ENCODE peak calls at places on chromosomes 12 and 14, in four cellular contexts. N is ovary, V is heart right ventricle, B is A673. P is an unnamed sample.
A peak's percentile ranks its signal among the peaks of the same experiment; 100 is the strongest.

GRCh38 chr14:57182760-57183503 is 85.8 kb downstream of the EXOC5 start:
- DNase-seq in B (peak; percentile 76), N (peak; percentile 43), V (no peak), P (no peak)

GRCh38 chr14:36702484-36702883 is 40.8 kb downstream of the PAX9 start:
- DNase-seq in V (no peak), B (no peak), N (no peak), P (no peak)

GRCh38 chr14:77485256-77485655 is 13.4 kb downstream of the ISM2 start:
- DNase-seq in N (no peak), B (no peak), V (no peak), P (no peak)

GRCh38 chr14:58315606-58316005 is 17.3 kb downstream of the ARID4A start:
- DNase-seq in N (no peak), B (no peak), V (no peak), P (no peak)

GRCh38 chr12:7951671-7952070 is 15.7 kb upstream of the SLC2A3 start:
- DNase-seq in V (no peak), N (no peak), B (no peak), P (no peak)

GRCh38 chr12:88960213-88960878 is 380.1 kb upstream of the KITLG start:
- DNase-seq in N (no peak), B (no peak), V (no peak), P (no peak)

GRCh38 chr14:42424501-42424900 is 817.8 kb downstream of the LRFN5 start:
- DNase-seq in N (no peak), V (no peak), B (no peak), P (no peak)

GRCh38 chr14:69956970-69957369 is 77.8 kb downstream of the SMOC1 start:
- DNase-seq in N (no peak), B (no peak), V (no peak), P (no peak)

GRCh38 chr14:23141706-23142467 is 22.8 kb upstream of the CEBPE start:
- DNase-seq in B (peak; percentile 87), V (peak; percentile 73), N (peak; percentile 53), P (no peak)

GRCh38 chr12:14716848-14717444 is 20.5 kb upstream of the GUCY2C start:
- DNase-seq in N (no peak), V (no peak), B (peak; percentile 76), P (no peak)

GRCh38 chr12:47990351-47991105 is 13.7 kb downstream of the COL2A1 start:
- DNase-seq in N (no peak), V (no peak), B (no peak), P (no peak)

GRCh38 chr14:83347874-83348273 is 1814.2 kb upstream of the SEL1L start:
- DNase-seq in B (no peak), V (no peak), N (no peak), P (no peak)

GRCh38 chr12:52019123-52019770 is 12.5 kb downstream of the TAMALIN start:
- DNase-seq in V (no peak), B (no peak), N (no peak), P (no peak)

GRCh38 chr12:94716339-94716738 is 66.0 kb upstream of the TMCC3 start:
- DNase-seq in V (no peak), B (no peak), N (no peak), P (no peak)

GRCh38 chr12:104873374-104873773 is 84.7 kb downstream of the SLC41A2 start:
- DNase-seq in B (no peak), N (no peak), V (no peak), P (no peak)

GRCh38 chr14:101503431-101504095 is 57.7 kb upstream of the DIO3 start:
- DNase-seq in B (no peak), V (no peak), N (peak; percentile 13), P (peak; percentile 59)

GRCh38 chr14:35051796-35052195 is 5.7 kb downstream of the FAM177A1 start:
- DNase-seq in V (no peak), N (no peak), B (no peak), P (no peak)

GRCh38 chr14:54348001-54348611 is 48.7 kb upstream of the CDKN3 start:
- DNase-seq in N (no peak), V (no peak), B (peak; percentile 77), P (no peak)

GRCh38 chr12:131901431-131902331 is 7.3 kb downstream of the ULK1 start:
- DNase-seq in V (peak; percentile 72), N (peak; percentile 37), B (no peak), P (peak; percentile 74)

GRCh38 chr14:39673141-39674133 is 241.2 kb upstream of the FBXO33 start:
- DNase-seq in V (no peak), B (peak; percentile 70), N (no peak), P (no peak)

GRCh38 chr12:10501031-10501430 is 4.7 kb upstream of the EIF2S3B start:
- DNase-seq in B (peak; percentile 3), N (no peak), V (no peak), P (no peak)

GRCh38 chr12:42705863-42706262 is 116.3 kb upstream of the PRICKLE1 start:
- DNase-seq in B (no peak), V (peak; percentile 57), N (peak; percentile 73), P (peak; percentile 69)

DNA sequence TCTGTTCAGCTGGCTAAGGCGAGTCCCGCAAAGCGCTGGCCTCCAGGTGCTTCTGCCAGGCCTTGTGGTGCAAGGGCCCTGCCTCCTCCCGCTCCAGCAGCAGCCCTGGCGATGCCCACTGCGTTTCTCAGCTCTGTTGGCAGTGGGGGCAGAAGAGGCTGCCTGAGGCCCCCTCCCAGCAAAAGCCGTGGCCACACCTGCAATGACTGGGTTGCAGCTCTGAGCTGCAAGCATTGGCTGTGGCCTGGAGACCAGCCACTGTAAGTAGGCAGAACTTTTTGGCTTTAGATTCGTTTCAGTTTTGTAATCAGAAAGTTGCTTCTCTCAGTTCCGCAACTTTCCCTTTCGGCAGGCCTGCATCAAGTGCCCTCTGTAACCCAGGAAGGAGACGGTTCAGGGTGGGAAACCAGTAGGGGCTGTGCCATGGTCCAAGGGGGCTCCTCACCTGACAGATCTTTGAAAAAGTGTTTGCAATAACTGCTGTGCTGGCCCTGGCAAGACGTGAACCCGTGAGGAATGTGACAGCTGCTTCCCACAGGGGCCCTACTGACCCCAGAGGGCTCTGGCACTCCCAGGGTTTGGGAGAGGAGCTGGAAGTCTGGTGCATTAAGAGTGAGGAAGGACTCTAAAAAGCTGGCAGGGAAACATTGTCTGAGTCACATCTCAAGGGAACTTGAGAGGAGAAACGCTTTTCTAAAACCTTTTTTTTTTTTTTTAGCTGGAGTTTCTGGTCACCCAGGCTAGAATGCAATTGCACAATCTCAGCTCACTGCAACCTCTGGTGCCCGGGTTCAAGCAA is 54.5 kb upstream of the MAX start:
- DNase-seq in N (peak; percentile 55), V (peak; percentile 28), B (no peak), P (no peak)
- H3K4me3 ChIP-seq in N (no peak overlapping the region), V (no peak overlapping the region), B (no peak overlapping the region), P (no peak overlapping the region)

GRCh38 chr12:31201382-31201781 is 124.6 kb downstream of the SINHCAF start:
- DNase-seq in N (no peak), V (no peak), B (no peak), P (no peak)

GRCh38 chr12:31206038-31206670 is 119.8 kb downstream of the SINHCAF start:
- DNase-seq in V (no peak), N (no peak), B (peak; percentile 39), P (no peak)

GRCh38 chr12:31203261-31203660 is 122.7 kb downstream of the SINHCAF start:
- DNase-seq in N (no peak), V (no peak), B (no peak), P (no peak)

GRCh38 chr12:31207799-31208465 is 118.0 kb downstream of the SINHCAF start:
- DNase-seq in N (no peak), V (no peak), B (no peak), P (no peak)

DNA sequence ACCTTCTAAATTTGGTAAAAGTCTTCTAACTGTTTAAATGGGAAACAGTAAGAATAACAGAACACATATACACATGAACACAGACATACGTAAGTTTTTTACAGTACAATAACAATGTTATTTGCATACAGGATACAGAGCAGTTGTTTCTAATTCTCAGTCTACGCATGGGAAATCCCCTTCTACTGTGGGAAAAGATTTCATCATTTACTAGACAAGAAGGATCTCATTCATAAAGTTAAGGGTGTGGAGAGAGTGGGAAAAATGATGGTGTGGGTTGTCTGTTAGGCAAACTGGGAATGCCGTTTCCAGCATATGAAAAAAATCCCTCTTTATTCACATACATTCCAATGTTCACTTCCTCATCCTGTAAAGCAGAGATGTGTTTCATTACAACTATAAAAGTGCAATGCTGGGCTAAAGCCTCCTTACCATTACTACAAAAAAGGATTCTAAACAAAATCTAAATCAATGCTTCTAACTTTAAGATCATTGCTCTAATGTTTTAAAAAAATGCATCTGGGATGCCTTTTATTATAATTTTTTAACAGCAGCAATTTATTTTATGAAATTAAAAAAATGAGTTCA is 120.9 kb downstream of the SINHCAF start:
- DNase-seq in V (no peak), B (no peak), N (no peak), P (no peak)
- H3K27ac ChIP-seq in V (no peak overlapping the region), B (no peak overlapping the region), N (no peak overlapping the region), P (no peak overlapping the region)

GRCh38 chr12:53254816-53255545 is 13.1 kb upstream of the ESPL1 start:
- DNase-seq in N (no peak), V (no peak), B (no peak), P (no peak)

GRCh38 chr12:53255993-53256392 is 12.1 kb upstream of the ESPL1 start:
- DNase-seq in B (no peak), V (no peak), N (no peak), P (no peak)

GRCh38 chr12:53253298-53253697 is 14.8 kb upstream of the ESPL1 start:
- DNase-seq in B (no peak), N (no peak), V (no peak), P (no peak)

GRCh38 chr12:53251477-53252348 is 16.4 kb upstream of the ESPL1 start:
- DNase-seq in N (peak; percentile 83), V (peak; percentile 83), B (peak; percentile 80), P (no peak)

GRCh38 chr12:53252349-53252916 is 15.7 kb upstream of the ESPL1 start:
- DNase-seq in N (no peak), B (no peak), V (peak; percentile 15), P (no peak)
- TF ChIP-seq CTCF in N (no peak), B (no peak), V (no peak), P (peak; percentile 5)

DNA sequence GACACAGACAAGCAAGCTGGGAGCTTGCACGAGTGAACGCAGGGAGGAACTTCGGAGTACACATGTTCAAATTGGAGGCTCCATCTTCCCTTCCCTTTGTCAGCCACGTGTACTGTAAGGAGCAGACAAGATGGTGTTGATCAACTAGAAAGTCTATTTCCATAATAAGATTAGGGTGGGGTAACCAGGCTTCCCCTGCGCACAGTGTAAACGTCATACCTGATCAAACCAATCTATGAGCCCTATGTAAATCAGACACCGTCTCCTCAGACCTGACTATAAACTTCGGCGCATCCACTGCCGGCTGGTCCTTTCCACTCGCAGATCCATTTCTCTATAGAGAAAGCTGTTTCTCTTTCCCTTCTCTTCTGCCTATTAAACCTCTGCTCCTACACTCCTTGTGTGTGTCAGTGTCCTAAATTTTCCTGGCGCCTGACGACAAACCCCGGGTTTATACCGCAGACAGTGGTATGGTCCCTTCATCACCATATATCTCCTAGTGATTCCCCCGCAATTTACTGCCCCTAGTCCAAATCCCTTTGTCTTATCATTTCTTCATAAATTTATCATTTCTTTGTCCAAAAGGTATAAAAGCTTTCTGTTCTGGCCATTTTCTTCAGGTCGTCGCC is 7.5 kb upstream of the ETFBKMT start:
- DNase-seq in B (no peak), N (no peak), V (no peak), P (no peak)
- H3K4me3 ChIP-seq in B (no peak overlapping the region), N (peak overlapping the region; percentile 7), V (no peak overlapping the region), P (no peak overlapping the region)

GRCh38 chr14:96309128-96309906 is 53.3 kb downstream of the BDKRB1 start:
- DNase-seq in B (no peak), V (no peak), N (no peak), P (no peak)

GRCh38 chr14:96299441-96299840 is 43.4 kb downstream of the BDKRB1 start:
- DNase-seq in N (no peak), V (no peak), B (no peak), P (no peak)

GRCh38 chr14:96304956-96305355 is 48.9 kb downstream of the BDKRB1 start:
- DNase-seq in B (no peak), V (no peak), N (no peak), P (no peak)

GRCh38 chr14:96307434-96307833 is 51.4 kb downstream of the BDKRB1 start:
- DNase-seq in N (no peak), V (no peak), B (no peak), P (no peak)

GRCh38 chr14:96303981-96304380 is 48.0 kb downstream of the BDKRB1 start:
- DNase-seq in V (no peak), B (no peak), N (no peak), P (no peak)
- H3K27ac ChIP-seq in V (no peak overlapping the region), B (no peak overlapping the region), N (no peak overlapping the region), P (no peak overlapping the region)